ENCODE peak calls at places on chromosomes 16 and 17, in five cellular contexts. One of them, this sample, is unnamed.

GRCh38 chr17:81386646-81387234 is 8.5 kb upstream of the BAHCC1 start:
- DNase-seq in H9: no peak
- DNase-seq in H1: no peak
- DNase-seq in IMR-90: no peak
- DNase-seq in neuronal stem cell: no peak
- DNase-seq in this sample: no peak

GRCh38 chr17:7705269-7706255 is 560 bp downstream of the EFNB3 start:
- DNase-seq in H9: peak
- DNase-seq in H1: no peak
- DNase-seq in IMR-90: no peak
- DNase-seq in neuronal stem cell: no peak
- DNase-seq in this sample: no peak

GRCh38 chr17:33015716-33016346 is 24.2 kb downstream of the SPACA3 start:
- DNase-seq in H9: peak
- DNase-seq in H1: peak
- DNase-seq in IMR-90: no peak
- DNase-seq in neuronal stem cell: no peak
- DNase-seq in this sample: no peak

GRCh38 chr17:35801583-35802224 is 6.3 kb upstream of the MMP28 start:
- DNase-seq in H9: no peak
- DNase-seq in H1: no peak
- DNase-seq in IMR-90: no peak
- DNase-seq in neuronal stem cell: no peak
- DNase-seq in this sample: no peak

GRCh38 chr16:11105038-11105903 is 150.7 kb downstream of the SOCS1 start:
- DNase-seq in H9: no peak
- DNase-seq in H1: no peak
- DNase-seq in IMR-90: peak
- DNase-seq in neuronal stem cell: no peak
- DNase-seq in this sample: peak

GRCh38 chr17:73359987-73360410 is 48.2 kb upstream of the CDC42EP4 start:
- DNase-seq in H9: peak
- DNase-seq in H1: peak
- DNase-seq in IMR-90: no peak
- DNase-seq in neuronal stem cell: peak
- DNase-seq in this sample: peak

GRCh38 chr16:48158296-48158695 is 2.5 kb upstream of the ABCC12 start:
- DNase-seq in H9: no peak
- DNase-seq in H1: no peak
- DNase-seq in IMR-90: peak
- DNase-seq in neuronal stem cell: no peak
- DNase-seq in this sample: peak

GRCh38 chr16:48335961-48336360 is 49.3 kb downstream of the SIAH1 start:
- DNase-seq in H9: no peak
- DNase-seq in H1: no peak
- DNase-seq in IMR-90: peak
- DNase-seq in neuronal stem cell: no peak
- DNase-seq in this sample: peak

GRCh38 chr16:86708431-86708830 is 130.1 kb downstream of the FOXL1 start:
- DNase-seq in H9: no peak
- DNase-seq in H1: no peak
- DNase-seq in IMR-90: no peak
- DNase-seq in neuronal stem cell: no peak
- DNase-seq in this sample: no peak

GRCh38 chr16:8956265-8957060 is 7.2 kb downstream of the USP7 start:
- DNase-seq in H9: no peak
- DNase-seq in H1: no peak
- DNase-seq in IMR-90: no peak
- DNase-seq in neuronal stem cell: no peak
- DNase-seq in this sample: no peak

GRCh38 chr16:9821331-9821730 is 360.9 kb downstream of the GRIN2A start:
- DNase-seq in H9: no peak
- DNase-seq in H1: no peak
- DNase-seq in IMR-90: no peak
- DNase-seq in neuronal stem cell: no peak
- DNase-seq in this sample: no peak

GRCh38 chr16:57969451-57970123 is 1.3 kb downstream of the CNGB1 start:
- DNase-seq in H9: no peak
- DNase-seq in H1: no peak
- DNase-seq in IMR-90: no peak
- DNase-seq in neuronal stem cell: no peak
- DNase-seq in this sample: no peak

GRCh38 chr16:67833418-67834241 is 8.5 kb upstream of the THAP11 start:
- DNase-seq in H9: peak
- DNase-seq in H1: peak
- DNase-seq in IMR-90: peak
- DNase-seq in neuronal stem cell: peak
- DNase-seq in this sample: peak

GRCh38 chr17:57422574-57423164 is 166.3 kb downstream of the MSI2 start:
- DNase-seq in H9: no peak
- DNase-seq in H1: no peak
- DNase-seq in IMR-90: peak
- DNase-seq in neuronal stem cell: no peak
- DNase-seq in this sample: no peak

GRCh38 chr17:46974086-46974485 is 5.0 kb downstream of the RPRML start:
- DNase-seq in H9: no peak
- DNase-seq in H1: no peak
- DNase-seq in IMR-90: no peak
- DNase-seq in neuronal stem cell: no peak
- DNase-seq in this sample: no peak

GRCh38 chr17:62876664-62877411 is 68.7 kb upstream of the MARCHF10 start:
- DNase-seq in H9: no peak
- DNase-seq in H1: no peak
- DNase-seq in IMR-90: peak
- DNase-seq in neuronal stem cell: no peak
- DNase-seq in this sample: no peak

GRCh38 chr16:89315791-89316581 is 98.5 kb downstream of the ZNF778 start:
- DNase-seq in H9: no peak
- DNase-seq in H1: no peak
- DNase-seq in IMR-90: peak
- DNase-seq in neuronal stem cell: no peak
- DNase-seq in this sample: no peak

GRCh38 chr17:12041316-12041715 is 20.6 kb downstream of the MAP2K4 start:
- DNase-seq in H9: no peak
- DNase-seq in H1: no peak
- DNase-seq in IMR-90: peak
- DNase-seq in neuronal stem cell: no peak
- DNase-seq in this sample: no peak

GRCh38 chr16:54673353-54673752 is 257.3 kb upstream of the IRX5 start:
- DNase-seq in H9: no peak
- DNase-seq in H1: no peak
- DNase-seq in IMR-90: no peak
- DNase-seq in neuronal stem cell: no peak
- DNase-seq in this sample: no peak

GRCh38 chr16:87216148-87216823 is 100.9 kb downstream of the C16orf95 start:
- DNase-seq in H9: no peak
- DNase-seq in H1: no peak
- DNase-seq in IMR-90: no peak
- DNase-seq in neuronal stem cell: no peak
- DNase-seq in this sample: no peak

GRCh38 chr17:59723041-59723440 is 15.6 kb downstream of the VMP1 start:
- DNase-seq in H9: no peak
- DNase-seq in H1: no peak
- DNase-seq in IMR-90: no peak
- DNase-seq in neuronal stem cell: no peak
- DNase-seq in this sample: no peak

DNA sequence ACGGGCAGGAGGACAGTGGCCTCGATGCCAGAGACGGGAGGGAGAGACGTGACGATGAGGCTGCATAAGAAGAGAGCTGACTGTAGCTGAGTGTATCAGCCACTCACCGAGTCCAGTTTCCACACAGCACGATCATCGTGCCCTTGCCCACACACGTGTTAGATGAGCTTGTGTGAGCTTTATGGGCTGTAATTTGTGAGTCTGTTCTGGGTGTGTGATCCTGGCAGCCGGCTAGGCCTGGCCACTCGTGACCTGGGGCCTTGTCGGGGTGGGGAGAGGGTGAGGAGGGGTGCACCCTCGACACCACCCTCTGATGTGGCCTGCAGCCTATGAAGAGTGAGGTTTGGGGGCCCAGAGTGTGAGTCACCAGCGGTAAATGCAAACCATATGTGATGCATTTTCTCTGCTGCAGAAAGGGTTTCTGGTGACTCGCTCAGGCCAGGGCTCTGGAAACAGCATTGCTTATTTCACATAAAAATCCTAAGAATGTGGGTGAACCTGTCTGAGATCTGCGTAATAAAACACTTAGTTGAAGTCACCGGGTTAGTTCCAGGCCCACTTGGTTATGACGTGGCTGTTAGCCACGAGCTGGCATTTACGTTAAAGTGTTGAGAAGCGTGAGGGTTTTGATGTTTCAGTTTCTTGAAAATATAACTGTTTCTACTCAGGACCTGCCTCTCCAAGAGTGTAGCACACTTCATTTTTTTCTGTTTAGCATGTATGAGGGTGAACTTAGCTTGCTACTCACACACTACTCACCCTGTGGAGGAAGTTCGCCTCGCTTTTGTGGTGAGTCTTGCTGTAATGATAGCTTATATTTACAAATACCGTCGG is 4.2 kb downstream of the METRNL start:
- DNase-seq in H9: peak
- DNase-seq in H1: no peak
- DNase-seq in IMR-90: peak
- DNase-seq in neuronal stem cell: no peak
- DNase-seq in this sample: peak
- H4K8ac ChIP-seq in H9: no peak
- H4K8ac ChIP-seq in H1: peak
- H4K8ac ChIP-seq in IMR-90: peak
- H4K8ac ChIP-seq in neuronal stem cell: no peak
- H4K8ac ChIP-seq in this sample: no peak

GRCh38 chr16:85473909-85474640 is 139.0 kb upstream of the GSE1 start:
- DNase-seq in H9: no peak
- DNase-seq in H1: peak
- DNase-seq in IMR-90: no peak
- DNase-seq in neuronal stem cell: no peak
- DNase-seq in this sample: peak
- H4K8ac ChIP-seq in H9: no peak
- H4K8ac ChIP-seq in H1: peak
- H4K8ac ChIP-seq in IMR-90: peak
- H4K8ac ChIP-seq in neuronal stem cell: no peak
- H4K8ac ChIP-seq in this sample: no peak

DNA sequence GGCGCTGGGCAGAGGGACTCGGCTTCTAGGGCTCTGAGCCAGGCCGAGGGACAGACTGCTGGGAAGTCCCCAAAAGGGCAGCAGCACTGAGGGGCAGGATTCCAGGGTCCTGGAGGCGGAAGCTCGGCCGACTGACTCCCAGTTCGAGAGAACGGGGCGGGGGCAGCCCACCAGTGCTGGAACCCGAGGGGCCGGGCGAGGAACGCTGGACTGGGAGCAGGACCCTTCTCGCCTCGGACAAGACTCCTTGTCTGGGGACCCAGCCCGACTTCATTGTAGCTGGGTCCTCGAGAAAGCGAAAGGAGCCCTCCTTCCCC is 250 bp upstream of the CAMTA2 start:
- DNase-seq in H9: no peak
- DNase-seq in H1: no peak
- DNase-seq in IMR-90: no peak
- DNase-seq in neuronal stem cell: no peak
- DNase-seq in this sample: no peak
- H4K8ac ChIP-seq in H9: no peak
- H4K8ac ChIP-seq in H1: no peak
- H4K8ac ChIP-seq in IMR-90: peak
- H4K8ac ChIP-seq in neuronal stem cell: no peak
- H4K8ac ChIP-seq in this sample: no peak

DNA sequence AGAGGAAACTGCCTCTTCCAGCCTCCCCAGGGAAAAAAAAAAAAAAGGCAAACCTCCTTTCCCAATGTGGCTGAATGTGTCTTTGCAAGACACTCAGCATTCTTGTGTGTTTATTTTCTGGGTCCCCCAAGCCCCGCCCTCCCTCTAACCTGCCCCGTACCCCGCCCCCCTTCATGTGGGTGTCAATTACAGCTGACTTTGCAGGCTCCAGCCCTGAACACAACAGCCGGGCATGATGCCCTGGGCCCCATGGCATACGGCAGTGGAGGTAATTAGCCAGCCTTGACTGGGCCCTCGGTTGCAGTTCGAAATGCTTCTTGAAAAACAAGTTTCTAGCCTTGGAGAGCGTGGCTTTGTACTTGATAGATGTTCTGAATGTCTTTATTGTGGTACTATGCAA is 354.7 kb upstream of the RBFOX1 start:
- DNase-seq in H9: no peak
- DNase-seq in H1: peak
- DNase-seq in IMR-90: no peak
- DNase-seq in neuronal stem cell: no peak
- DNase-seq in this sample: no peak
- H4K8ac ChIP-seq in H9: no peak
- H4K8ac ChIP-seq in H1: no peak
- H4K8ac ChIP-seq in IMR-90: no peak
- H4K8ac ChIP-seq in neuronal stem cell: no peak
- H4K8ac ChIP-seq in this sample: no peak

GRCh38 chr17:76382803-76383644 is 1.4 kb upstream of the SPHK1 start:
- DNase-seq in H9: peak
- DNase-seq in H1: peak
- DNase-seq in IMR-90: peak
- DNase-seq in neuronal stem cell: peak
- DNase-seq in this sample: peak

GRCh38 chr17:76382305-76382802 is 2.1 kb upstream of the SPHK1 start:
- DNase-seq in H9: peak
- DNase-seq in H1: peak
- DNase-seq in IMR-90: peak
- DNase-seq in neuronal stem cell: peak
- DNase-seq in this sample: peak

GRCh38 chr17:76379646-76380376 is 4.6 kb upstream of the SPHK1 start:
- DNase-seq in H9: no peak
- DNase-seq in H1: no peak
- DNase-seq in IMR-90: no peak
- DNase-seq in neuronal stem cell: no peak
- DNase-seq in this sample: no peak

GRCh38 chr17:76383645-76384221 is 676 bp upstream of the SPHK1 start:
- DNase-seq in H9: peak
- DNase-seq in H1: peak
- DNase-seq in IMR-90: peak
- DNase-seq in neuronal stem cell: peak
- DNase-seq in this sample: peak

DNA sequence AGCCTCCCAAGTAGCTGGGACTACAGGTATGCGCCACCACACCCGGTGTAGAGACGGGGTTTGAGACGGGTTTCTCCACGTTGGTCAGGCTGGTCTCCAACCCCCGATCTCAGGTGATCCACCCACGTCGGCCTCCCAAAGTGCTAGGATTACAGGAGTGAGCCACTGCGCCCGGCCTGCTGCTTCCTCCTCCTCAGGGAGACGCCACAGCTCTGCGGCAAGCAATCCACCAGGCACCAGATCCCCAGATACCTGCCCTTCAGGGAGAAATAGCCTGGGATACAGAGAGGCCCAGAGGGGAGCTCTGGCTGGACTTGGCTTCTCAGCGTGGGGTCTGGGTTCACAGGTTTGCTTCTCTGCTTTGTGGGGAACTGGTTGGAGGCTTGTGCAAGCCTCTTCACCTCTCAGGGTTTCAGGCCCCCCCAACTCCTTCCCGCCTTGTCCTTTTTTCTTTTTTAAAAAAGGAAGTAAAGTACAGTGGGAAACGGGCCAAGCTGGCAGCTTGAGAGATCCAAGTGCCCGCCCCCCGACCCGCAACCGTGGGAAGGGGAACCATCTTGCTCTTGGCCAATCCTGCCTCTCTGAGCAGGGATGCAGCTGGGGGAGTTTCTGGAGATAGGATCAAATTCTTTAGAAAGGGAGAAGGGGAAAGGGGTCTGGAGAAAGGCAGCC is 2.6 kb upstream of the SPHK1 start:
- DNase-seq in H9: peak
- DNase-seq in H1: no peak
- DNase-seq in IMR-90: peak
- DNase-seq in neuronal stem cell: no peak
- DNase-seq in this sample: peak
- H4K8ac ChIP-seq in H9: no peak
- H4K8ac ChIP-seq in H1: no peak
- H4K8ac ChIP-seq in IMR-90: peak
- H4K8ac ChIP-seq in neuronal stem cell: no peak
- H4K8ac ChIP-seq in this sample: no peak

GRCh38 chr16:46857261-46857962 is 26.4 kb upstream of the C16orf87 start:
- DNase-seq in H9: no peak
- DNase-seq in H1: no peak
- DNase-seq in IMR-90: peak
- DNase-seq in neuronal stem cell: no peak
- DNase-seq in this sample: no peak
- H4K8ac ChIP-seq in H9: no peak
- H4K8ac ChIP-seq in H1: no peak
- H4K8ac ChIP-seq in IMR-90: no peak
- H4K8ac ChIP-seq in neuronal stem cell: no peak
- H4K8ac ChIP-seq in this sample: no peak

This sample was measured in mesendoderm.